ENCODE peak calls at places on chromosomes 13 and 19, in nine cellular contexts. T is head of caudate nucleus, C is adipocyte, S is NCI-H226, A is progenitor cell of endocrine pancreas, H is NCI-H446, Y is ACHN, F is SW480, V is K562. O is an unnamed sample.

GRCh38 chr19:46859637-46860124 is 1.1 kb upstream of the ARHGAP35 start:
- DNase-seq in C (no peak), F (no peak), A (no peak), S (peak; percentile 81), H (peak; percentile 98), V (peak; percentile 48), T (no peak), Y (peak; percentile 73), O (peak; percentile 82)

GRCh38 chr19:37012093-37012745 is 66.0 kb upstream of the ZNF420 start:
- DNase-seq in C (no peak), S (no peak), V (no peak), H (no peak), F (no peak), Y (no peak), T (no peak), A (no peak), O (no peak)

GRCh38 chr13:37295046-37295445 is 189.6 kb upstream of the CSNK1A1L start:
- DNase-seq in T (no peak), Y (no peak), C (no peak), F (no peak), V (no peak), H (peak; percentile 39), S (no peak), A (no peak), O (no peak)

GRCh38 chr19:17948474-17948966 is 15.7 kb downstream of the CCDC124 start:
- DNase-seq in S (no peak), V (no peak), F (no peak), T (no peak), Y (no peak), H (no peak), C (no peak), A (no peak), O (no peak)

GRCh38 chr19:6412111-6412999 is 12.3 kb downstream of the KHSRP start:
- DNase-seq in V (peak; percentile 66), A (peak; percentile 50), Y (peak; percentile 19), H (no peak), T (peak; percentile 38), F (no peak), C (peak; percentile 22), S (no peak), O (no peak)

GRCh38 chr13:111630411-111630810 is 310.0 kb downstream of the TEX29 start:
- DNase-seq in H (no peak), C (no peak), V (no peak), A (no peak), T (no peak), F (no peak), Y (no peak), S (no peak), O (no peak)

GRCh38 chr19:54172413-54172763 is 572 bp downstream of the TMC4 start:
- DNase-seq in V (no peak), A (no peak), F (no peak), S (peak; percentile 44), T (no peak), Y (no peak), H (no peak), C (no peak), O (no peak)

GRCh38 chr13:29319451-29319850 is 276.0 kb downstream of the SLC7A1 start:
- DNase-seq in Y (no peak), H (no peak), A (no peak), V (no peak), F (peak; percentile 57), T (no peak), C (no peak), S (no peak), O (no peak)

GRCh38 chr13:94121686-94122085 is 357.8 kb downstream of the DCT start:
- DNase-seq in S (peak; percentile 86), V (no peak), A (no peak), H (no peak), C (peak; percentile 37), T (no peak), F (no peak), Y (peak; percentile 68), O (no peak)

GRCh38 chr13:99353836-99354235 is 46.6 kb upstream of the GPR183 start:
- DNase-seq in Y (no peak), H (no peak), T (no peak), C (peak; percentile 55), S (no peak), V (no peak), A (no peak), F (no peak), O (no peak)

GRCh38 chr19:13881692-13882418 is 4.9 kb downstream of the NANOS3 start:
- DNase-seq in V (no peak), C (no peak), A (no peak), T (no peak), S (no peak), Y (no peak), F (peak; percentile 58), H (no peak), O (no peak)

GRCh38 chr19:15123900-15124299 is 16.7 kb downstream of the SYDE1 start:
- DNase-seq in V (no peak), T (peak; percentile 81), Y (no peak), A (no peak), S (no peak), C (no peak), H (peak; percentile 65), F (no peak), O (peak; percentile 92)

GRCh38 chr19:17209126-17210036 is 5.8 kb upstream of the USE1 start:
- DNase-seq in V (peak; percentile 100), Y (peak; percentile 16), A (no peak), T (no peak), S (peak; percentile 26), H (no peak), C (no peak), F (peak; percentile 63), O (no peak)

GRCh38 chr13:45119469-45119989 is 781 bp upstream of the GTF2F2 start:
- DNase-seq in V (no peak), F (peak; percentile 76), T (peak; percentile 41), Y (peak; percentile 44), S (no peak), C (peak; percentile 57), H (no peak), A (no peak), O (no peak)

GRCh38 chr13:44826586-44827350 is 162.5 kb downstream of the NUFIP1 start:
- DNase-seq in Y (no peak), S (no peak), H (no peak), A (no peak), C (no peak), T (no peak), F (no peak), V (no peak), O (no peak)

GRCh38 chr19:20928371-20928770 is 5.3 kb downstream of the ZNF85 start:
- DNase-seq in H (no peak), C (peak; percentile 43), S (peak; percentile 9), V (no peak), Y (no peak), A (no peak), F (no peak), T (no peak), O (no peak)

GRCh38 chr13:108326318-108326717 is 56.8 kb downstream of the TNFSF13B start:
- DNase-seq in A (no peak), V (no peak), C (no peak), Y (no peak), H (no peak), T (no peak), F (no peak), S (no peak), O (no peak)

GRCh38 chr13:32056316-32056715 is 24.7 kb downstream of the FRY start:
- DNase-seq in T (no peak), A (no peak), S (no peak), H (no peak), V (no peak), C (no peak), Y (no peak), F (peak; percentile 33), O (no peak)